ENCODE peak calls at places on chromosomes 7 and 10, in seven cellular contexts. I, C, E, O, H, V and G are unnamed samples.

GRCh38 chr10:75042292-75042974 is 69.0 kb upstream of the SAMD8 start:
- DNase-seq in E (peak; percentile 86), H (no peak), I (peak; percentile 53), V (no peak), O (no peak), C (peak; percentile 73), G (no peak)

GRCh38 chr10:83562381-83562780 is 576.9 kb upstream of the GHITM start:
- DNase-seq in V (no peak), E (no peak), H (no peak), O (no peak), C (no peak), I (no peak), G (no peak)

GRCh38 chr10:6033954-6034353 is 28.2 kb downstream of the IL2RA start:
- DNase-seq in I (no peak), V (peak; percentile 23), E (no peak), O (peak; percentile 53), H (no peak), C (peak; percentile 32), G (no peak)

GRCh38 chr7:39130740-39131538 is 153.2 kb downstream of the POU6F2 start:
- DNase-seq in I (no peak), H (no peak), E (no peak), O (no peak), V (no peak), C (no peak), G (no peak)

GRCh38 chr10:128097783-128098182 is 28.4 kb downstream of the MKI67 start:
- DNase-seq in V (no peak), C (peak; percentile 39), I (no peak), H (no peak), O (no peak), E (no peak), G (no peak)

GRCh38 chr7:143988986-143989745 is 11.0 kb upstream of the OR6B1 start:
- DNase-seq in H (no peak), I (no peak), C (peak; percentile 51), V (no peak), O (no peak), E (peak; percentile 41), G (no peak)

GRCh38 chr7:24972166-24972477 is 7.9 kb downstream of the OSBPL3 start:
- DNase-seq in O (no peak), H (no peak), E (no peak), C (no peak), I (no peak), V (no peak), G (no peak)

GRCh38 chr7:107715531-107715930 is 28.4 kb upstream of the CBLL1 start:
- DNase-seq in I (no peak), C (peak; percentile 64), H (no peak), E (peak; percentile 57), O (no peak), V (no peak), G (no peak)

GRCh38 chr10:1413823-1414222 is 323.5 kb downstream of the ADARB2 start:
- DNase-seq in H (no peak), C (no peak), E (no peak), V (no peak), O (no peak), I (no peak), G (no peak)

GRCh38 chr10:69668722-69669121 is 38.7 kb downstream of the FAM241B start:
- DNase-seq in H (no peak), E (no peak), V (no peak), C (no peak), I (no peak), O (no peak), G (no peak)

GRCh38 chr10:45004661-45005060 is 3.9 kb downstream of the ZNF22 start:
- DNase-seq in E (no peak), H (no peak), O (no peak), V (no peak), C (no peak), I (no peak), G (no peak)

GRCh38 chr10:118047363-118047719 is 600 bp upstream of the RAB11FIP2 start:
- DNase-seq in V (peak; percentile 39), C (no peak), I (peak; percentile 10), H (peak; percentile 22), E (no peak), O (no peak), G (no peak)

GRCh38 chr10:87053121-87053520 is 33.0 kb downstream of the FAM25A start:
- DNase-seq in O (peak; percentile 13), H (peak; percentile 19), E (no peak), V (no peak), C (no peak), I (no peak), G (no peak)

GRCh38 chr10:86346794-86347665 is 19.6 kb downstream of the GRID1 start:
- DNase-seq in H (no peak), I (no peak), E (no peak), O (no peak), V (no peak), C (no peak), G (no peak)

GRCh38 chr10:119313645-119314044 is 106.3 kb downstream of the GRK5 start:
- DNase-seq in E (no peak), V (no peak), I (no peak), C (no peak), O (no peak), H (no peak), G (no peak)

GRCh38 chr7:33926535-33926934 is 21.2 kb downstream of the BMPER start:
- DNase-seq in C (peak; percentile 60), V (no peak), H (no peak), O (no peak), I (no peak), E (peak; percentile 58), G (no peak)

GRCh38 chr7:30745251-30745650 is 6.7 kb upstream of the INMT start:
- DNase-seq in H (peak; percentile 36), E (no peak), I (no peak), O (no peak), V (no peak), C (no peak), G (no peak)

GRCh38 chr10:63713191-63714144 is 192.3 kb downstream of the REEP3 start:
- DNase-seq in O (peak; percentile 60), H (peak; percentile 87), V (peak; percentile 91), I (peak; percentile 60), C (peak; percentile 76), E (peak; percentile 59), G (no peak)

GRCh38 chr7:112721395-112721794 is 68.8 kb downstream of the TMEM168 start:
- DNase-seq in E (no peak), O (no peak), I (no peak), C (no peak), V (no peak), H (no peak), G (no peak)

GRCh38 chr7:47690902-47691558 is 109.1 kb upstream of the TNS3 start:
- DNase-seq in I (no peak), H (no peak), C (peak; percentile 82), E (peak; percentile 65), O (no peak), V (no peak), G (no peak)

GRCh38 chr10:94762393-94762792 is at the start of gene CYP2C19:
- DNase-seq in C (no peak), E (no peak), H (no peak), O (no peak), I (no peak), V (no peak), G (no peak)

GRCh38 chr10:114427124-114427852 is 23.0 kb upstream of the AFAP1L2 start:
- DNase-seq in O (no peak), I (no peak), H (no peak), C (no peak), E (no peak), V (no peak), G (no peak)
- H3K27ac ChIP-seq in O (no peak overlapping the region), I (no peak overlapping the region), H (peak overlapping the region; percentile 15), C (no peak overlapping the region), E (no peak overlapping the region), V (no peak overlapping the region), G (no peak overlapping the region)

GRCh38 chr10:101069441-101069840 is 7.7 kb downstream of the KAZALD1 start:
- DNase-seq in E (no peak), V (no peak), H (no peak), C (no peak), I (no peak), O (no peak), G (no peak)
- H3K4me1 ChIP-seq in E (peaks cover 7% of the 10 kb centered on the region), V (peaks cover 19% of the 10 kb centered on the region), H (peaks cover 7% of the 10 kb centered on the region), C (peaks cover 7% of the 10 kb centered on the region), I (peaks cover 16% of the 10 kb centered on the region), O (peaks cover 24% of the 10 kb centered on the region), G (peaks cover 5% of the 10 kb centered on the region)

GRCh38 chr7:150385240-150385830 is 6.2 kb downstream of the ZNF775 start:
- DNase-seq in I (no peak), H (no peak), O (no peak), E (no peak), C (no peak), V (no peak), G (no peak)

GRCh38 chr7:150382123-150382843 is 3.2 kb downstream of the ZNF775 start:
- DNase-seq in E (no peak), V (peak; percentile 72), I (no peak), C (no peak), O (no peak), H (no peak), G (no peak)

GRCh38 chr7:150384406-150385239 is 5.5 kb downstream of the ZNF775 start:
- DNase-seq in H (no peak), O (no peak), E (no peak), C (no peak), I (no peak), V (no peak), G (no peak)

GRCh38 chr7:150382844-150383225 is 3.7 kb downstream of the ZNF775 start:
- DNase-seq in C (no peak), H (no peak), E (no peak), I (no peak), V (no peak), O (no peak), G (no peak)

DNA sequence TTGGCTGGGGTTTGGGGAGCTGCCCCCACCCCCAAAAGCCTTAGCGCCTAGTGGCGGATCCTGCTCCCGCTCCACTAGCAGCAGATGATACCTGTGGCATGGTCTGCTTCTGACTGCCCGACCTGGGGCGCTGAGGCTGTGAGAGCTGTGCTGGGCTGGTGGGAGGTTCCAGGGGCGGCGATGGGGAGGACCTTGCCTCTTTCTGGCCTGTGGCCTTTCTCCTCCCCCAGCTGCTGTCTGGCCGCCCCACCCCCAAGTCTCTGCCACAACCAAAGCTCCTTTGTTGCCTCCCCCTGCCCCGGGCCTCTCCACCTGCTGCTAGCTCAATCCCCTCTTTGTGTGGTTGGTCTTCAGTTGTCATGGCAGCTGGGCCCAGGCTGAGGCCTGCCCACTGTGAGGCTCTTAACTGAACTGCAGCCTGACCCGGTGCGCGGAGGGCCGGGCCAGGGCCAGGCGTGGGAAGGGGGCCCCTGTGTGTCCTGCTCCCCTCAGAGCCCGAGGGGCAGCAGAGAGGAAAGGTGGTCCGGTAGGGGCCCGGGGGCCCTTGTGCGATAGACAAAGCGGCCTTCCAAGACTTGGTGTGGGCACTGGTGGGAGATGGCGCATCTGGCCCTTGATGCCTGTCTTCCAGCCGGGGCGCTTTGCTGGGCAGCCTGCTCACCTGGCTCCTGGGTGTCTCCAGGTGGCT is 4.7 kb downstream of the ZNF775 start:
- DNase-seq in C (no peak), H (no peak), O (peak; percentile 19), V (peak; percentile 90), E (no peak), I (no peak), G (no peak)
- H3K4me3 ChIP-seq in C (no peak overlapping the region), H (no peak overlapping the region), O (peak overlapping the region; percentile 19), V (no peak overlapping the region), E (no peak overlapping the region), I (no peak overlapping the region), G (no peak overlapping the region)

DNA sequence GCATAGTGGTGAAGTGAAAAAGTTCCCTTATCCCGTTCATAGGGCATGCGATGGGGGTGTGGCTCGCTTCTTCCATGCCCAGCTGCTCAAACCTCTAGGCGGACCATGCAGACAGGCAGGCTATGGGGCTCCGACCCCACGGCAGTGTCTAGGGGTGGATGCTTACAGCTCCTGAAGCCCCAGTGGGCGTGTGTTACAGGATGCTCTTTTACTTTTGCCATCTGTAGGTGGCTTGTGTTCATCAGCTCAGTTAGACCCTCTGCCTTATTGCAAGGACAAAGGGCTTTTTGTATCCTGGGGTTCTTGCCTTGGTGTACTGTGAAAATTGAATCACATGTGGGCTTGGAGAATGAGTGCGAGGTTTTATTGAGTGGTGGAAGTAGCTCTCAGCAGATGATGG is at the start of gene MYL10:
- DNase-seq in C (no peak), V (no peak), E (no peak), O (no peak), I (no peak), H (no peak), G (no peak)
- H3K27ac ChIP-seq in C (no peak within 1 kb of the TSS), V (no peak within 1 kb of the TSS), E (no peak within 1 kb of the TSS), O (no peak within 1 kb of the TSS), I (no peak within 1 kb of the TSS), H (no peak within 1 kb of the TSS), G (no peak within 1 kb of the TSS)